ENCODE peak calls at places on chromosomes 5 and 9, in four cellular contexts. T is HTR-8/SVneo, V is astrocyte of the spinal cord, I is left lung. K is an unnamed sample.

GRCh38 chr5:62043289-62044274 is 262.4 kb upstream of the KIF2A start:
- DNase-seq in T (no peak), V (no peak), I (no peak), K (no peak)

GRCh38 chr5:164475339-164475977 is 970.0 kb downstream of the MAT2B start:
- DNase-seq in T (peak; percentile 26), V (peak; percentile 27), I (no peak), K (no peak)

GRCh38 chr5:168734119-168734518 is 155.0 kb upstream of the PANK3 start:
- DNase-seq in T (no peak), V (no peak), I (no peak), K (no peak)

GRCh38 chr9:122367065-122367464 is 3.8 kb upstream of the PTGS1 start:
- DNase-seq in T (no peak), V (no peak), I (no peak), K (no peak)

GRCh38 chr5:174644918-174645317 is 79.5 kb upstream of the MSX2 start:
- DNase-seq in T (no peak), V (no peak), I (no peak), K (no peak)

GRCh38 chr9:135490980-135491444 is 9.5 kb upstream of the MRPS2 start:
- DNase-seq in T (no peak), V (no peak), I (no peak), K (no peak)

GRCh38 chr5:147504001-147504400 is 5.9 kb downstream of the DPYSL3 start:
- DNase-seq in T (no peak), V (peak; percentile 61), I (no peak), K (no peak)

GRCh38 chr5:77518304-77518703 is 26.2 kb upstream of the WDR41 start:
- DNase-seq in T (peak; percentile 21), V (no peak), I (no peak), K (no peak)

GRCh38 chr9:124480621-124480981 is 26.6 kb downstream of the NR5A1 start:
- DNase-seq in T (no peak), V (peak; percentile 6), I (no peak), K (no peak)

GRCh38 chr9:85978496-85978895 is 37.5 kb downstream of the NAA35 start:
- DNase-seq in T (no peak), V (no peak), I (no peak), K (no peak)

GRCh38 chr5:167804512-167805220 is 486.8 kb upstream of the WWC1 start:
- DNase-seq in T (no peak), V (no peak), I (no peak), K (no peak)

GRCh38 chr9:68949271-68950000 is 64.5 kb downstream of the PRKACG start:
- DNase-seq in T (no peak), V (no peak), I (no peak), K (no peak)

GRCh38 chr9:21686738-21687137 is 115.7 kb upstream of the MTAP start:
- DNase-seq in T (no peak), V (peak; percentile 33), I (no peak), K (no peak)

K was measured in suprapubic skin.